ENCODE peak calls at places on chromosomes 2 and 18, in eight cellular contexts. L is A549, U is tibial artery, B is fibroblast of the aortic adventitia, T is AG04449, W is ovary, E is astrocyte, V is GM23338. X is an unnamed sample.

GRCh38 chr2:173136614-173137013 is 61.0 kb downstream of the MAP3K20 start:
- DNase-seq in L (no peak), U (no peak), B (no peak), T (no peak), W (no peak), E (no peak), V (no peak), X (no peak)

GRCh38 chr2:189527812-189528591 is 52.6 kb downstream of the SLC40A1 start:
- DNase-seq in L (no peak), U (no peak), B (no peak), T (no peak), W (no peak), E (no peak), V (no peak), X (no peak)

GRCh38 chr2:77512521-77512920 is 9.7 kb downstream of the LRRTM4 start:
- DNase-seq in L (no peak), U (no peak), B (no peak), T (no peak), W (no peak), E (peak), V (no peak), X (no peak)

GRCh38 chr2:191382801-191383200 is 137.6 kb downstream of the MYO1B start:
- DNase-seq in L (peak), U (no peak), B (no peak), T (no peak), W (no peak), E (no peak), V (no peak), X (peak)

GRCh38 chr18:45755936-45756335 is 32.0 kb downstream of the SLC14A1 start:
- DNase-seq in L (no peak), U (peak), B (peak), T (no peak), W (no peak), E (peak), V (no peak), X (peak)

GRCh38 chr18:59229191-59229590 is 9.2 kb downstream of the GRP start:
- DNase-seq in L (no peak), U (no peak), B (no peak), T (no peak), W (no peak), E (no peak), V (no peak), X (peak)

GRCh38 chr2:41718703-41719102 is 329.1 kb upstream of the PKDCC start:
- DNase-seq in L (no peak), U (no peak), B (no peak), T (no peak), W (no peak), E (no peak), V (no peak), X (no peak)

GRCh38 chr2:96233880-96234316 is 25.3 kb upstream of the STARD7 start:
- DNase-seq in L (no peak), U (no peak), B (no peak), T (no peak), W (no peak), E (no peak), V (no peak), X (no peak)

GRCh38 chr2:160427629-160428424 is 65.8 kb downstream of the RBMS1 start:
- DNase-seq in L (no peak), U (no peak), B (peak), T (no peak), W (no peak), E (peak), V (no peak), X (peak)

GRCh38 chr18:11175266-11175947 is 26.0 kb upstream of the PIEZO2 start:
- DNase-seq in L (no peak), U (no peak), B (peak), T (peak), W (no peak), E (peak), V (no peak), X (peak)

GRCh38 chr2:218984239-218985020 is 554 bp downstream of the FEV start:
- DNase-seq in L (no peak), U (no peak), B (no peak), T (no peak), W (no peak), E (no peak), V (peak), X (no peak)

GRCh38 chr2:205058409-205058808 is 513.1 kb downstream of the PARD3B start:
- DNase-seq in L (no peak), U (no peak), B (peak), T (no peak), W (no peak), E (no peak), V (no peak), X (peak)

GRCh38 chr2:210818473-210818872 is 262.1 kb downstream of the CPS1 start:
- DNase-seq in L (no peak), U (no peak), B (no peak), T (no peak), W (no peak), E (no peak), V (no peak), X (no peak)

GRCh38 chr2:24049485-24050021 is at the start of gene FKBP1B:
- DNase-seq in L (peak), U (peak), B (peak), T (no peak), W (peak), E (peak), V (peak), X (peak)

GRCh38 chr2:68726608-68727367 is 7.8 kb upstream of the ARHGAP25 start:
- DNase-seq in L (no peak), U (no peak), B (no peak), T (no peak), W (no peak), E (peak), V (no peak), X (no peak)

GRCh38 chr2:121530210-121530562 is 494 bp upstream of the RNU4ATAC start:
- DNase-seq in L (peak), U (peak), B (no peak), T (no peak), W (peak), E (peak), V (peak), X (peak)

GRCh38 chr2:143258126-143258892 is 129.1 kb downstream of the ARHGAP15 start:
- DNase-seq in L (no peak), U (no peak), B (no peak), T (no peak), W (no peak), E (no peak), V (peak), X (no peak)

GRCh38 chr2:65922030-65922429 is 489.6 kb upstream of the SPRED2 start:
- DNase-seq in L (no peak), U (no peak), B (no peak), T (no peak), W (no peak), E (no peak), V (no peak), X (no peak)

GRCh38 chr2:235594041-235594440 is 100.2 kb downstream of the AGAP1 start:
- DNase-seq in L (peak), U (no peak), B (peak), T (peak), W (no peak), E (peak), V (peak), X (peak)

GRCh38 chr2:18299423-18300212 is 260.8 kb downstream of the RDH14 start:
- DNase-seq in L (peak), U (no peak), B (peak), T (peak), W (no peak), E (peak), V (peak), X (peak)

GRCh38 chr2:43340945-43341356 is 114.5 kb upstream of the ZFP36L2 start:
- DNase-seq in L (peak), U (no peak), B (peak), T (no peak), W (no peak), E (peak), V (no peak), X (peak)

GRCh38 chr18:72898870-72899840 is 31.4 kb upstream of the NETO1 start:
- DNase-seq in L (no peak), U (no peak), B (no peak), T (no peak), W (no peak), E (no peak), V (no peak), X (no peak)

GRCh38 chr18:41906528-41907256 is 48.3 kb upstream of the PIK3C3 start:
- DNase-seq in L (peak), U (no peak), B (peak), T (peak), W (no peak), E (peak), V (peak), X (peak)

GRCh38 chr2:45458909-45459563 is 152.0 kb downstream of the SRBD1 start:
- DNase-seq in L (peak), U (peak), B (peak), T (no peak), W (no peak), E (peak), V (peak), X (peak)

GRCh38 chr2:231528636-231529030 is 1.6 kb downstream of the NMUR1 start:
- DNase-seq in L (no peak), U (no peak), B (no peak), T (no peak), W (no peak), E (no peak), V (no peak), X (no peak)

GRCh38 chr18:31612124-31612523 is 20.4 kb downstream of the TTR start:
- DNase-seq in L (no peak), U (no peak), B (no peak), T (no peak), W (no peak), E (peak), V (no peak), X (no peak)

GRCh38 chr18:45879681-45880655 is 54.5 kb downstream of the SIGLEC15 start:
- DNase-seq in L (peak), U (peak), B (peak), T (no peak), W (peak), E (peak), V (peak), X (peak)

GRCh38 chr2:236659758-236660150 is 90.1 kb downstream of the ACKR3 start:
- DNase-seq in L (peak), U (peak), B (peak), T (no peak), W (no peak), E (peak), V (no peak), X (no peak)

GRCh38 chr2:57497489-57498096 is 549.0 kb upstream of the VRK2 start:
- DNase-seq in L (peak), U (no peak), B (peak), T (peak), W (no peak), E (peak), V (peak), X (peak)

GRCh38 chr2:47534179-47534919 is 131.4 kb downstream of the MSH2 start:
- DNase-seq in L (peak), U (no peak), B (peak), T (peak), W (peak), E (peak), V (no peak), X (peak)

GRCh38 chr18:5238371-5238758 is 41.3 kb upstream of the AKAIN1 start:
- DNase-seq in L (peak), U (no peak), B (no peak), T (no peak), W (peak), E (no peak), V (peak), X (peak)
- H3K4me3 ChIP-seq in L (peak), U (peak), B (peak), T (peak), W (peak), E (peak), V (peak), X (peak)

GRCh38 chr2:120012771-120013568 is at the start of gene EPB41L5:
- DNase-seq in L (peak), U (peak), B (peak), T (peak), W (peak), E (peak), V (peak), X (peak)
- TF ChIP-seq CTCF in L (no peak), U (no peak), B (no peak), T (no peak), W (peak), E (no peak), V (no peak), X (no peak)

DNA sequence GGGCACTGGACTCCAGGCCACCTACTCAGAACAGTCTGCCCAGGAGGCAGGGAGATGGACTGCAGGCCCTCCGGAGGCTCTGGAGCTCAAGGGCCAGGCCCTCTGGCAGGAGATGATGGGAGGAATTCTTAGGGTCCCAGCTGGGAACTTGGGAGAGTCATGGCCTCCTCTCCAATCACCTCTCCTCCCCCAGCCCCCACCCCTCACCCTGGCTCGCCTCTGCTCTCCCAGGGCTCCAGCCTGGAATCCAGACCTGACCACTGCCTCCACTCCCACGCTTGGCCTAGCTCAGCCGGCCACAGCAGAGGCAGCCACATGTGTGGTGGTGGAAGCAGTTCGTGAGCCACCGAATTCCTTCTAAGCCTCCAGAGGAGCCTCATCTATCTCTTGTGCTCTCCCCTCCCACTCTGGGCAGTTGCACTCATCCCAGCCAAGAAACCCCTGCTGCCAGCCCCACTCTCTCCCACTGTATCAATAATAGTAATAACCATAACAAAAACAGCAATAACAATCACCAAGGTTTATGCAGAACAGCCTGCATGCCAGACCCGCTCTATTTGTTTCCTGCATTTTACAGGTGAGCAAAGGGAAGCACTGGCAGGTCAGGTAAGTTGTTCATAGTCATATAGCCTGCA is 67.4 kb downstream of the TNS1 start:
- DNase-seq in L (no peak), U (no peak), B (peak), T (no peak), W (peak), E (peak), V (peak), X (peak)
- H3K4me3 ChIP-seq in L (no peak), U (peak), B (no peak), T (no peak), W (peak), E (no peak), V (peak), X (peak)

GRCh38 chr2:172108587-172108930 is 5.9 kb upstream of the DLX2 start:
- DNase-seq in L (no peak), U (no peak), B (no peak), T (no peak), W (no peak), E (no peak), V (peak), X (no peak)

GRCh38 chr2:172105715-172106124 is 3.0 kb upstream of the DLX2 start:
- DNase-seq in L (no peak), U (no peak), B (no peak), T (no peak), W (no peak), E (no peak), V (peak), X (no peak)

GRCh38 chr2:172107690-172108586 is 5.2 kb upstream of the DLX2 start:
- DNase-seq in L (no peak), U (no peak), B (no peak), T (no peak), W (no peak), E (no peak), V (peak), X (no peak)

GRCh38 chr2:172103471-172104292 is 982 bp upstream of the DLX2 start:
- DNase-seq in L (peak), U (peak), B (peak), T (no peak), W (peak), E (peak), V (peak), X (peak)

DNA sequence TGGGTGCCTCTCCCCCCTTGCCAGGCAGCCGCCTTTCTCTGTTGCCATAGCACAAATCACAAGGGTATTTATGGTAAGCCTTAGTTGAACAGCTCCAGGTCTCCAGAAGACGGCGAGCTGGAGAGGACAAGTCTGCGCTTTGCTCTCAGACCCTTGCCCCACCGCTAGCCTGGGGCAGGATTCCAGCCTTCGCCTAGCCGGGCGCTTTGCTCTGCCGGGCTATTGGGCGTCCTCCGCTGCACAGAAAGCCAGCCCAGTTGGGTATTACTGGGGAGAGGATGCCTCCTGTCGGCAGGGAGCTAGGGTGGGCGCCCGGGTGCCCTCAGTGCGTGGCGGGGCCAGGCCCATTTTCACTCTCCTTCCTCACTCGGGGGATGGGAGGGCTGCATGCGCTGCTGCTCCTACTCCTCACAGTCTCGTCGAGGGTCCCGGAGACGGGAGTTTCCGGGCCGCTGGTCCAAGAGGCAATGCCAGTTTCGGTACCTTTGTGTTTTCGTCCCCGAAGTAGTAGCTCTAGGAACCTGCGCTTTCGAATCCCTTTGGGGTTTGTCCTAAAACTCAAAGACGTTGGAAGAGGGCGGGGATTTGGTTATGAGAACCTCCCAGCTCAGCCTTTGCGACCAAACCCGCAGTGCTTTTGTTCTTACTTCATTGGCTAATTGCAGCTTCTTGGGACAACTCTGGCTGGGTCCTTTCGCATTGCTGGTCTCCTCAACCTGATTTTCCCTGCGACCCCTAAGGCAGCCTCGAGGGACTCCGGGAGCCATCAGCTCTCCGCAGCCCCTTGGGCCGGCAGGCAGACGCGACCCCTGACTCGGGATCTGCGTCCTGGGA is 3.6 kb upstream of the DLX2 start:
- DNase-seq in L (peak), U (no peak), B (peak), T (no peak), W (peak), E (no peak), V (peak), X (peak)
- TF ChIP-seq CTCF in L (peak), U (no peak), B (peak), T (peak), W (no peak), E (peak), V (peak), X (peak)

GRCh38 chr18:65017372-65017760 is 733.4 kb upstream of the CDH7 start:
- DNase-seq in L (no peak), U (no peak), B (no peak), T (no peak), W (no peak), E (no peak), V (no peak), X (no peak)
- H3K4me3 ChIP-seq in L (no peak), U (no peak), B (no peak), T (no peak), W (no peak), E (no peak), V (no peak), X (no peak)

X was measured in AG10803.